ENCODE peak calls at places on chromosomes 13 and 19, in four cellular contexts. Q, F, C and O are unnamed samples.

GRCh38 chr19:40614595-40615411 is 13.6 kb downstream of the LTBP4 start:
- DNase-seq in Q (peak; percentile 86), F (peak; percentile 66), C (peak; percentile 48), O (no peak)

GRCh38 chr19:49847731-49848696 is 2.9 kb upstream of the PTOV1 start:
- DNase-seq in Q (no peak), F (peak; percentile 30), C (no peak), O (no peak)

GRCh38 chr19:48997972-48998371 is 4.3 kb downstream of the RUVBL2 start:
- DNase-seq in Q (peak; percentile 82), F (no peak), C (peak; percentile 42), O (no peak)

GRCh38 chr13:65594255-65594654 is 1635.9 kb downstream of the PCDH9 start:
- DNase-seq in Q (no peak), F (no peak), C (no peak), O (peak; percentile 8)

GRCh38 chr19:29685326-29685725 is 20.1 kb downstream of the PLEKHF1 start:
- DNase-seq in Q (no peak), F (no peak), C (no peak), O (no peak)

GRCh38 chr19:18194554-18195238 is 1.7 kb downstream of the MPV17L2 start:
- DNase-seq in Q (peak; percentile 73), F (no peak), C (peak; percentile 19), O (no peak)

GRCh38 chr19:10122066-10122465 is 2.4 kb upstream of the EIF3G start:
- DNase-seq in Q (no peak), F (no peak), C (no peak), O (no peak)

GRCh38 chr19:52748336-52748950 is 13.6 kb upstream of the ZNF611 start:
- DNase-seq in Q (no peak), F (peak; percentile 9), C (peak; percentile 1), O (peak; percentile 80)

GRCh38 chr19:8320564-8321066 is 560 bp downstream of the NDUFA7 start:
- DNase-seq in Q (no peak), F (no peak), C (no peak), O (no peak)

GRCh38 chr13:35855531-35856019 is 275.6 kb downstream of the DCLK1 start:
- DNase-seq in Q (peak; percentile 49), F (no peak), C (no peak), O (no peak)

GRCh38 chr19:10812902-10813404 is 23.1 kb downstream of the TMED1 start:
- DNase-seq in Q (no peak), F (no peak), C (peak; percentile 90), O (peak; percentile 31)

GRCh38 chr13:62973804-62974203 is 1558.2 kb upstream of the PCDH20 start:
- DNase-seq in Q (no peak), F (no peak), C (no peak), O (no peak)